ENCODE peak calls at places on chromosome 1, in six cellular contexts. J, R, P, X, I and S are unnamed samples.

GRCh38 chr1:173195596-173196088 is 11.5 kb downstream of the TNFSF4 start:
- DNase-seq in J (no peak), P (no peak), X (no peak), I (no peak), R (no peak), S (no peak)

GRCh38 chr1:214289574-214290272 is 8.8 kb downstream of the SMYD2 start:
- DNase-seq in P (no peak), J (no peak), I (no peak), X (no peak), R (no peak), S (no peak)

GRCh38 chr1:28510350-28511223 is 4.7 kb downstream of the RCC1 start:
- DNase-seq in I (peak; percentile 70), P (no peak), J (no peak), X (no peak), R (no peak), S (no peak)

GRCh38 chr1:25180996-25181395 is 51.3 kb downstream of the SYF2 start:
- DNase-seq in X (no peak), J (no peak), R (no peak), P (no peak), I (no peak), S (no peak)

GRCh38 chr1:36735436-36735835 is 252.7 kb upstream of the CSF3R start:
- DNase-seq in I (no peak), X (no peak), J (no peak), R (no peak), P (no peak), S (no peak)

GRCh38 chr1:214009613-214010550 is 22.1 kb downstream of the PROX1 start:
- DNase-seq in J (no peak), R (no peak), I (no peak), P (no peak), X (no peak), S (no peak)

GRCh38 chr1:98696077-98696476 is 34.6 kb downstream of the SNX7 start:
- DNase-seq in R (no peak), X (no peak), J (no peak), I (no peak), P (no peak), S (no peak)

GRCh38 chr1:52234014-52234413 is 92.1 kb downstream of the ZFYVE9 start:
- DNase-seq in X (no peak), I (no peak), P (no peak), J (no peak), R (no peak), S (no peak)

GRCh38 chr1:191615422-191615821 is 542.8 kb upstream of the RGS18 start:
- DNase-seq in I (no peak), P (no peak), J (no peak), R (no peak), X (no peak), S (no peak)

GRCh38 chr1:41780916-41781315 is 137.8 kb downstream of the HIVEP3 start:
- DNase-seq in X (no peak), R (no peak), I (no peak), P (no peak), J (no peak), S (no peak)

GRCh38 chr1:167689569-167689925 is 32.2 kb upstream of the MPZL1 start:
- DNase-seq in I (no peak), X (no peak), P (no peak), R (no peak), J (no peak), S (no peak)